ENCODE peak calls at places on chromosomes 3 and 15, in four cellular contexts. P, G, N and M are unnamed samples. For H3K9me3, the result is how much of the 10 kb centered on the place peaks cover.

GRCh38 chr3:57017481-57017880 is 43.0 kb upstream of the SPATA12 start:
- DNase-seq in G (no peak), N (no peak), P (no peak), M (no peak)

GRCh38 chr3:36911990-36912804 is 32.7 kb downstream of the TRANK1 start:
- DNase-seq in P (no peak), G (no peak), N (no peak), M (no peak)

GRCh38 chr15:75215107-75216004 is 13.7 kb downstream of the C15orf39 start:
- DNase-seq in P (no peak), N (peak), G (no peak), M (no peak)

GRCh38 chr3:196650740-196651311 is 11.3 kb downstream of the NRROS start:
- DNase-seq in N (peak), P (no peak), G (no peak), M (peak)

GRCh38 chr3:6287063-6287462 is 573.9 kb upstream of the GRM7 start:
- DNase-seq in N (no peak), G (no peak), P (no peak), M (no peak)

GRCh38 chr15:89088605-89089315 is 504 bp downstream of the ABHD2 start:
- DNase-seq in N (no peak), G (no peak), P (peak), M (no peak)

GRCh38 chr3:67154429-67154828 is 156.3 kb downstream of the KBTBD8 start:
- DNase-seq in G (peak), P (no peak), N (no peak), M (no peak)

GRCh38 chr3:113264249-113264648 is 52.9 kb downstream of the BOC start:
- DNase-seq in P (no peak), N (no peak), G (peak), M (no peak)

GRCh38 chr3:101615525-101615924 is 41.5 kb downstream of the PCNP start:
- DNase-seq in N (no peak), G (no peak), P (no peak), M (no peak)

GRCh38 chr3:169666501-169667379 is 3.2 kb upstream of the MECOM start:
- DNase-seq in G (no peak), N (no peak), P (no peak), M (no peak)

GRCh38 chr15:53808058-53808703 is 48.7 kb upstream of the WDR72 start:
- DNase-seq in N (peak), P (no peak), G (no peak), M (peak)

GRCh38 chr3:139758654-139759291 is 81.0 kb upstream of the NMNAT3 start:
- DNase-seq in G (no peak), N (no peak), P (no peak), M (no peak)

GRCh38 chr15:88982946-88983342 is 69.8 kb upstream of the MFGE8 start:
- DNase-seq in G (no peak), P (no peak), N (no peak), M (no peak)

GRCh38 chr15:60255390-60255789 is 142.4 kb downstream of the ANXA2 start:
- DNase-seq in P (no peak), N (peak), G (no peak), M (peak)

GRCh38 chr3:128466840-128467541 is at the start of gene DNAJB8:
- DNase-seq in G (no peak), P (no peak), N (no peak), M (no peak)

GRCh38 chr3:10992017-10992945 is at the start of gene SLC6A1:
- DNase-seq in G (no peak), P (no peak), N (peak), M (no peak)

GRCh38 chr3:23696842-23697241 is 108.9 kb upstream of the UBE2E1 start:
- DNase-seq in G (no peak), P (peak), N (peak), M (no peak)

GRCh38 chr3:106447902-106448301 is 579.1 kb upstream of the CBLB start:
- DNase-seq in P (no peak), N (no peak), G (no peak), M (no peak)

GRCh38 chr3:53269888-53270880 is 14.4 kb upstream of the TKT start:
- DNase-seq in G (peak), P (peak), N (peak), M (peak)

GRCh38 chr3:78275420-78275852 is 1235.5 kb downstream of the ROBO2 start:
- DNase-seq in N (no peak), P (no peak), G (no peak), M (no peak)

GRCh38 chr3:78277793-78278192 is 1237.9 kb downstream of the ROBO2 start:
- DNase-seq in G (no peak), N (no peak), P (no peak), M (no peak)

GRCh38 chr3:78281381-78281780 is 1241.5 kb downstream of the ROBO2 start:
- DNase-seq in N (no peak), G (no peak), P (no peak), M (no peak)

GRCh38 chr3:78277220-78277619 is 1237.3 kb downstream of the ROBO2 start:
- DNase-seq in N (no peak), P (no peak), G (no peak), M (no peak)

GRCh38 chr3:78279066-78279465 is 1239.2 kb downstream of the ROBO2 start:
- DNase-seq in P (no peak), N (peak), G (no peak), M (no peak)
- H3K9me3 ChIP-seq in P (under half), N (under half), G (under half), M (under half)

GRCh38 chr15:25236861-25237155 is 202.0 kb downstream of the UBE3A start:
- DNase-seq in P (no peak), N (no peak), G (no peak), M (no peak)

GRCh38 chr15:25234831-25235230 is 204.0 kb downstream of the UBE3A start:
- DNase-seq in N (no peak), P (no peak), G (no peak), M (no peak)

GRCh38 chr15:25237291-25237978 is 201.4 kb downstream of the UBE3A start:
- DNase-seq in G (no peak), P (no peak), N (no peak), M (no peak)

GRCh38 chr15:25235391-25235790 is 203.4 kb downstream of the UBE3A start:
- DNase-seq in G (no peak), P (no peak), N (no peak), M (no peak)

GRCh38 chr15:25236143-25236860 is 202.5 kb downstream of the UBE3A start:
- DNase-seq in P (no peak), G (no peak), N (no peak), M (no peak)
- H3K9me3 ChIP-seq in P (under half), G (half or more), N (under half), M (under half)

DNA sequence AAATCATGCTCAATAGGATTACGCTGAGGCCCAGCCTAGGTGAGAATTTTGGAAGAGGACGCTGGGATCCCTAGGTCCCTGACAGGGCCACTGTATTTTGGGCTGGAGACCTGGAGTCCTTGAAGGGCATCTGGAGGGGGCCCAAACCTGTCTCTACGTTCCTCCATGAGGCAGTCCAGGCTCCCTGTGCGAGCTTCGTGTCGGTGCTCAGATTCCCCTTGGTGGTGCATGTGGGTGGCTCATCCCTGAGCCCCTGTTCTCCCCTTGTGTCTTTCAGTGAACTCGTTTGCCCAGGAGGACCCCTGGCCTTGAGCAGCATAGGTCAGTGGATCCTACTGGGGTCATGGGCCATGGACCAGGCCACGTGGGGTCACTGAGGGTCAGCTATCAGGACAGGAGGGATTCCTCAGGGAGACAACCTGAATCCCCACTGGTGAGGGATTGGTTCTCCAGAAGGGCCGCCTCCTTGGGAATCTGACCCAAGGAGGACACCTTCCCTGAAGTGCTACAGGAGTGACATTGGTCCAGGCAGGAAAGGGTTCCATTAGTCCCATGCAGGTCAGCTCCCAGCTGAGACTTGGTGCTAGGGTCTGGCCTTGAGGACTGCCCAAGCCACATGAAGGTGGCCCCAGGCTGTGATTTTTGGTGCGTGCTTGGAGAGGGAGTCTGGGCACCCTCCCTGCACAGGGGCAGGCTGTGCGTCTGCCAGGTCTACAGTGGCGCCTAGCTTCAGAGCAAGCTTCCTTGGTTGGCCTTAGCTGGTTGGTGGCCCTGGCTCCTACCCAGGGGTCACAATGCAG is 229.8 kb downstream of the SNRPN start:
- DNase-seq in P (no peak), G (no peak), N (no peak), M (no peak)
- H3K9me3 ChIP-seq in P (under half), G (half or more), N (under half), M (under half)

GRCh38 chr3:129890891-129891290 is 2.6 kb downstream of the TMCC1 start:
- DNase-seq in N (no peak), G (no peak), P (no peak), M (no peak)

GRCh38 chr3:129892857-129893615 is 475 bp downstream of the TMCC1 start:
- DNase-seq in N (peak), G (no peak), P (peak), M (no peak)

GRCh38 chr3:129892486-129892856 is 1.0 kb downstream of the TMCC1 start:
- DNase-seq in P (no peak), G (no peak), N (no peak), M (no peak)

GRCh38 chr3:129888739-129889138 is 4.8 kb downstream of the TMCC1 start:
- DNase-seq in N (no peak), P (no peak), G (no peak), M (peak)

GRCh38 chr3:129890125-129890524 is 3.4 kb downstream of the TMCC1 start:
- DNase-seq in P (no peak), G (no peak), N (peak), M (no peak)
- H3K9me3 ChIP-seq in P (under half), G (under half), N (under half), M (under half)

GRCh38 chr15:25060472-25060803 is 105.7 kb downstream of the SNRPN start:
- DNase-seq in N (no peak), G (no peak), P (no peak), M (no peak)
- H3K9me3 ChIP-seq in N (half or more), G (half or more), P (half or more), M (half or more)

GRCh38 chr3:44159901-44160300 is 81.8 kb upstream of the TOPAZ1 start:
- DNase-seq in N (no peak), P (no peak), G (no peak), M (no peak)
- H3K9me3 ChIP-seq in N (under half), P (under half), G (under half), M (under half)

GRCh38 chr15:27894645-27895044 is 204.5 kb downstream of the OCA2 start:
- DNase-seq in P (no peak), N (no peak), G (no peak), M (no peak)
- H3K9me3 ChIP-seq in P (under half), N (under half), G (under half), M (under half)

DNA sequence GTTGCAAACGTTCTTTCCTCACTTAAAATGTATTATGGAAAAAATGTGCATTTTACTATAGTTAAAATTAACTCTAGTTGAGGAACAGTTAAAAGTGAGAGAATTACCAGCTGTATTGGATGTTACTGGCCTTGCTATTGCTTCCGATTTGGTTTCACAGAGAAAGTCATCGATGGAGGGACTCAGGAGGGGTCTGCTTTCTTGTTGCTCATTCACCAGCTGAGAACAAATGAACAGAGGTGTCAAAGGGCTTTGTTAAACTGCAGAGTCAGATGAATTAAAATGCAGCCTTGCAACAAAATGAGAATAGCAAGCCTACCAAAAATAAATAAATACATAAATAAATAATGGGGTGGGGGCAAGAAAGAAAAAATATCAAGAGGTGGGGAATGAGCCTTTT is 149.2 kb downstream of the PEX5L start:
- DNase-seq in G (no peak), N (no peak), P (no peak), M (no peak)
- H3K9me3 ChIP-seq in G (under half), N (under half), P (under half), M (under half)